ENCODE peak calls at places on chromosomes 16 and 17, in five cellular contexts. M, Q, A, S and W are unnamed samples.

GRCh38 chr16:66979011-66979717 is 9.2 kb upstream of the CES4A start:
- DNase-seq in A (no peak), S (no peak), M (no peak), Q (no peak), W (peak)

GRCh38 chr17:44584498-44584897 is 27.2 kb downstream of the FZD2 start:
- DNase-seq in A (no peak), S (no peak), Q (no peak), M (no peak), W (no peak)

GRCh38 chr17:7705269-7706255 is 560 bp downstream of the EFNB3 start:
- DNase-seq in A (no peak), M (no peak), S (no peak), Q (no peak), W (no peak)

GRCh38 chr17:6554336-6554735 is 2.0 kb downstream of the PITPNM3 start:
- DNase-seq in M (no peak), A (no peak), Q (no peak), S (no peak), W (no peak)

GRCh38 chr17:66025551-66025950 is 166.4 kb downstream of the CEP112 start:
- DNase-seq in A (peak), Q (no peak), S (no peak), M (peak), W (no peak)

GRCh38 chr16:88719267-88719932 is 13.1 kb downstream of the CTU2 start:
- DNase-seq in S (no peak), Q (no peak), M (no peak), A (no peak), W (no peak)

GRCh38 chr17:81427446-81428120 is 32.3 kb downstream of the BAHCC1 start:
- DNase-seq in A (no peak), Q (peak), M (no peak), S (no peak), W (no peak)

GRCh38 chr17:39239640-39240314 is 14.0 kb upstream of the STAC2 start:
- DNase-seq in S (no peak), A (no peak), M (no peak), Q (peak), W (peak)

GRCh38 chr16:12215302-12216105 is 239.0 kb downstream of the SNX29 start:
- DNase-seq in Q (no peak), M (no peak), S (no peak), A (no peak), W (peak)